ENCODE peak calls at places on chromosomes 4 and X, in six cellular contexts. N is MM.1S, S is neural progenitor cell, C is NB4, D is transverse colon, T is stomach. Z is an unnamed sample.

GRCh38 chr4:647481-647880 is 22.1 kb downstream of the PDE6B start:
- DNase-seq in C (no peak), D (no peak), T (no peak), S (no peak), N (no peak), Z (no peak)

GRCh38 chr4:15717647-15718416 is 15.0 kb downstream of the BST1 start:
- DNase-seq in T (no peak), C (no peak), S (no peak), N (no peak), D (no peak), Z (no peak)

GRCh38 chr4:142452132-142452855 is 393.8 kb downstream of the INPP4B start:
- DNase-seq in T (no peak), N (no peak), S (peak), D (no peak), C (no peak), Z (no peak)

GRCh38 chr4:127601029-127601428 is 31.7 kb upstream of the INTU start:
- DNase-seq in N (no peak), S (no peak), D (no peak), C (no peak), T (no peak), Z (no peak)

GRCh38 chrX:29299689-29300088 is 712.4 kb downstream of the IL1RAPL1 start:
- DNase-seq in N (no peak), S (no peak), T (no peak), C (no peak), D (no peak), Z (no peak)

GRCh38 chr4:24801136-24801855 is 5.9 kb downstream of the SOD3 start:
- DNase-seq in T (no peak), S (no peak), N (no peak), D (no peak), C (no peak), Z (no peak)

GRCh38 chr4:181488926-181489325 is 754.3 kb upstream of the TENM3 start:
- DNase-seq in C (no peak), D (no peak), S (no peak), T (no peak), N (no peak), Z (no peak)

GRCh38 chr4:167715176-167715575 is 377.2 kb upstream of the ANXA10 start:
- DNase-seq in D (no peak), S (no peak), T (no peak), C (no peak), N (no peak), Z (no peak)

GRCh38 chr4:53066155-53066554 is 204.0 kb downstream of the RASL11B start:
- DNase-seq in D (no peak), N (no peak), C (no peak), S (no peak), T (no peak), Z (no peak)

GRCh38 chr4:154491731-154492249 is at the start of gene DCHS2:
- DNase-seq in S (peak), C (no peak), T (no peak), D (peak), N (no peak), Z (no peak)
- H3K4me3 ChIP-seq in S (peak), C (no peak), T (peak), D (peak), N (no peak), Z (peak)

GRCh38 chrX:43469391-43470054 is 186.6 kb upstream of the MAOA start:
- DNase-seq in S (no peak), D (no peak), C (no peak), T (no peak), N (peak), Z (no peak)

GRCh38 chrX:43467608-43468234 is 188.4 kb upstream of the MAOA start:
- DNase-seq in N (no peak), D (no peak), C (no peak), T (no peak), S (peak), Z (no peak)
- TF ChIP-seq CTCF in N (no peak), D (no peak), C (no peak), T (no peak), S (peak), Z (no peak)

DNA sequence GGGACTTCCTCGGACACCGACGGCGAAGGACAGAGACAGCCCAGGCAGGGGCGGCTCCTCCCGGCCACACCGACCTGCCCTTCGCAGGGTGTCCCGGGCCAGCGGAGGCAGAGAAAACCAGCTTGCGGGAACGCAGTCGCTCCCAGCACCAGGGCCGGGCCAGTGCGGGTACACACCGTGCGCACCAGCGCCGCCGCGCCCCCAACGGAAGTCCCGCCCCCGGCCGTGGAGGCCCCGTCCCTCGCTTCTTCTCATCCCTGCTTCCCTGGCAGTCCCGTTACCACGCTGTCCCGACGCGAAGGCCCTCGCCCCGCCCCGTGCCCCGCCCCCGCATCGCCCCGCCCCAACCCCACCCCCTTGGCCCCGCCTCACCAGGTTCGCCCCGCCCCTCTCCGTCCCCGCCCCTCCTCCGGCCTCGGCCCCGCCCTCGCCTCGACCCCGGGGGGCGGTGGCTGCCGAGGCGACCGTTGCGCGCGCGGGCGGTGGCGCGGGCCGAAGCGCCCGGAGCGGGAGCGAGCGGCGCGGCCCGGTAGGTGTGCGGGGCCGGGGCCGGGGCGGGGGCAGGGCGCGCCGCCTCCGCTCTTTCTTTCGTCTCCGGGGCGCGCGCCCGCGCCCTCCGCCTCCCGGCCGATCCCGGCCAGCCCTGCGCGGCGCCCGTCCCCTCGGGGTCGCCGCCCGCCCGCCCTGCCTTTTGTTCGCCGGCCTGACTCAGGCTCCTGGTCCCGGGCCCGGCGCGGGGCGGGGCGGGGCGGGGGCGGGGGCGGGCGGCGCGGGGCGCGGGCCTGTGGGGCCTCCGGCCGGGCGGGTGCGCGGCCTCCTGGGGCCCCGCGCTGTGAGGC is at the start of gene RGS12:
- DNase-seq in S (peak), C (peak), D (peak), N (peak), T (peak), Z (peak)
- H3K4me3 ChIP-seq in S (peak), C (peak), D (peak), N (peak), T (peak), Z (peak)

GRCh38 chr4:19224820-19225219 is 1026.9 kb upstream of the SLIT2 start:
- DNase-seq in N (peak), D (no peak), T (no peak), C (peak), S (peak), Z (no peak)
- TF ChIP-seq CTCF in N (peak), D (peak), T (no peak), C (no peak), S (peak), Z (no peak)

GRCh38 chr4:3498901-3499510 is 33.2 kb downstream of the LRPAP1 start:
- DNase-seq in S (no peak), N (no peak), T (no peak), D (no peak), C (no peak), Z (no peak)

GRCh38 chr4:3499710-3500109 is 32.5 kb downstream of the LRPAP1 start:
- DNase-seq in N (no peak), S (no peak), D (no peak), C (no peak), T (no peak), Z (no peak)

GRCh38 chr4:3497554-3498389 is 34.5 kb downstream of the LRPAP1 start:
- DNase-seq in T (no peak), C (no peak), S (no peak), D (no peak), N (no peak), Z (no peak)

GRCh38 chr4:3497095-3497494 is 34.0 kb downstream of the DOK7 start:
- DNase-seq in C (no peak), D (no peak), N (no peak), T (no peak), S (no peak), Z (no peak)

DNA sequence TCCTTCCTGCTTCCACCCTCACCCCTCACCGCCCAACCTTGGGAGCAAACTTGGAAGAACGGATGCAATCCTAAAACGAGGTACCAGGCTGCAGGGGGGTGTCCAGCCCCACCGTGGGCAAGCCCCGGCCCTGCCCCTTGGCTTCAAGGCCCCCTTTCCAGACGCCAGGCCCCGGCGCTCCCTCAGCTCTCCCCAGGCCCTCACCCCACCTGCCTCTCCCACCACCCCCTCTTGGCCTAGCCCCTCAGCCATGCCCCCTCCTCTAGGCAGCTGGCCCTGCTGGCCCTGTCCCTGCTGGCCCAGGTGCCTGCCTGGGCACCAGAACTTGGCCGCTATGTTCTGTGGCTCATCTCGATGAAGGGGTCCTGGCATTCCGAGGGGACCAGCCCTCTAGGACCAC is 33.8 kb downstream of the LRPAP1 start:
- DNase-seq in T (no peak), C (no peak), D (no peak), N (no peak), S (no peak), Z (no peak)
- H3K4me3 ChIP-seq in T (no peak), C (no peak), D (no peak), N (no peak), S (no peak), Z (no peak)

Z was measured in CD8-positive, alpha-beta T cell.